ENCODE peak calls at places on chromosomes 5 and 9, in four cellular contexts. One of them, this sample, is unnamed. For H3K9me3, the result is how much of the 10 kb centered on the place peaks cover.

GRCh38 chr5:55492449-55492848 is 42.3 kb downstream of the PLPP1 start:
- DNase-seq in right cardiac atrium: no peak
- DNase-seq in PC-3: no peak
- DNase-seq in tibial nerve: no peak
- DNase-seq in this sample: no peak

GRCh38 chr5:37838152-37838932 is 1.5 kb downstream of the GDNF start:
- DNase-seq in right cardiac atrium: peak
- DNase-seq in PC-3: peak
- DNase-seq in tibial nerve: no peak
- DNase-seq in this sample: no peak

GRCh38 chr9:112861638-112862555 is 28.8 kb downstream of the SLC46A2 start:
- DNase-seq in right cardiac atrium: peak
- DNase-seq in PC-3: no peak
- DNase-seq in tibial nerve: peak
- DNase-seq in this sample: peak

GRCh38 chr5:169960659-169961058 is 19.6 kb downstream of the INSYN2B start:
- DNase-seq in right cardiac atrium: no peak
- DNase-seq in PC-3: peak
- DNase-seq in tibial nerve: no peak
- DNase-seq in this sample: no peak

GRCh38 chr9:36136894-36137391 is 410 bp downstream of the GLIPR2 start:
- DNase-seq in right cardiac atrium: peak
- DNase-seq in PC-3: no peak
- DNase-seq in tibial nerve: no peak
- DNase-seq in this sample: no peak

GRCh38 chr5:55680353-55680752 is 31.8 kb downstream of the SLC38A9 start:
- DNase-seq in right cardiac atrium: no peak
- DNase-seq in PC-3: no peak
- DNase-seq in tibial nerve: no peak
- DNase-seq in this sample: no peak

GRCh38 chr9:87599901-87600610 is 102.4 kb downstream of the DAPK1 start:
- DNase-seq in right cardiac atrium: peak
- DNase-seq in PC-3: peak
- DNase-seq in tibial nerve: no peak
- DNase-seq in this sample: peak

GRCh38 chr5:76403963-76404693 is 1.0 kb downstream of the IQGAP2 start:
- DNase-seq in right cardiac atrium: no peak
- DNase-seq in PC-3: no peak
- DNase-seq in tibial nerve: peak
- DNase-seq in this sample: no peak

GRCh38 chr5:59645380-59645779 is 248.1 kb downstream of the PDE4D start:
- DNase-seq in right cardiac atrium: no peak
- DNase-seq in PC-3: no peak
- DNase-seq in tibial nerve: no peak
- DNase-seq in this sample: no peak

GRCh38 chr5:35129276-35129675 is 81.5 kb upstream of the AGXT2 start:
- DNase-seq in right cardiac atrium: no peak
- DNase-seq in PC-3: peak
- DNase-seq in tibial nerve: no peak
- DNase-seq in this sample: no peak

GRCh38 chr9:127769985-127770904 is 8.2 kb downstream of the SH2D3C start:
- DNase-seq in right cardiac atrium: no peak
- DNase-seq in PC-3: no peak
- DNase-seq in tibial nerve: no peak
- DNase-seq in this sample: no peak
- H3K27ac ChIP-seq in right cardiac atrium: peak
- H3K27ac ChIP-seq in PC-3: no peak
- H3K27ac ChIP-seq in tibial nerve: peak
- H3K27ac ChIP-seq in this sample: peak

DNA sequence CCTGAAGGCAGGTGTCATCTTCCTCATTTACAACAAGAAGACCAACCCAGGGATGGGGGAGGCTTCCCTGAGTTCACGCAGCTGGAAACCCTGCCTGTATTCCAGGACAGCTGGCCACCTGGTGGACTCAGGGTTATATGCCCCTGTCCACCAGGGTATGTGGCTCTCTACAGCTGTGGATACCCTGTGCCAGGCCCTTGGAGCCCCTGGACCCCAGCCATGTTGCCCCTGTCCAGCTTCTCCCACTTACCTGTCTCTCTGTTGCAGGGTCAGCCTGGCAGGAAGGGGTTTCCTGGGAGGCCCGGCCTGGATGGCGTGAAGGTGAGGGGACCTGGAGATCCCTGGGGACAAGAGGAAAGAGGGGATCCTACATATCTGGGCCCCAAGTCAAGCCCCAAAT is 79.7 kb upstream of the ORM1 start:
- DNase-seq in right cardiac atrium: no peak
- DNase-seq in PC-3: no peak
- DNase-seq in tibial nerve: no peak
- DNase-seq in this sample: no peak
- H3K9me3 ChIP-seq in right cardiac atrium: under half
- H3K9me3 ChIP-seq in PC-3: under half
- H3K9me3 ChIP-seq in tibial nerve: under half
- H3K9me3 ChIP-seq in this sample: under half

DNA sequence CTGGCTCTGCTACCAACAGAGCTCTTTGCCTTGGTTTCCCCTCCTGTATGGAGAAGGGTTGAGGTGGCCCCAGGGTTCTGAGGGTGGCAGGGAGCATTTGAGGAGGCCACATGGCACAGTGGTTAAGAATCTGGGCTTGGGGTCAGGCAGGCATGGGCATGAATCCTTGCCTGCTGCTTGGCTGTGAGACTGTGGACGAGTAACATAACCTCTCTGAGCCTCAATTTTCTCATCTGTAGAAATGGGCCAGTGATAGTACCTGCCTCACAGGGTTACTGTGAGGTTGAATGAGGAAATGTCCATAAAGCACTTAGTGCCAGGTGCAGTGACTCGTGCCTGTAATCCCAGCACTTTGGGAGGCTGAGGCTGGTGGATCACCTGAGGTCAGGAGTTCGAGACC is 5.1 kb upstream of the NDST1 start:
- DNase-seq in right cardiac atrium: no peak
- DNase-seq in PC-3: no peak
- DNase-seq in tibial nerve: no peak
- DNase-seq in this sample: no peak
- H3K27ac ChIP-seq in right cardiac atrium: no peak
- H3K27ac ChIP-seq in PC-3: no peak
- H3K27ac ChIP-seq in tibial nerve: peak
- H3K27ac ChIP-seq in this sample: no peak

DNA sequence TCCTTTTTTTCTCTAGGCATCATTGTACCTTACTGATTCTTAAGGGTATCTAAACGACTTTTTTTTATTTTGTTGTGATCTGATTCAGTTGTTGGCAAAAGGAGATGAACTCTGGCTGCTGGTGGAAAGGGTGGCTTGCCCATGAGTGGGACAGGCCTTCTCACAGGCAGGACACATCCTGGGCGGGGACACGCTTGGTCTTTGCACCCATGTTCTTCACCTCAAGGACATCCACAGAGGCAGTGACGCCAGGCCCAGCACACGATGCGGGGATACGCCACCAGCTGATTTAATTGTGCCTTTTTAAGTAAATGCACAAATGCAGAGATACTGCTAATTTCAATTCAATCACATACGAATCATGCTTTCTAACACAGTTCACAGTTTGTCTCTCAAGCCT is 208.1 kb downstream of the FANCC start:
- DNase-seq in right cardiac atrium: no peak
- DNase-seq in PC-3: no peak
- DNase-seq in tibial nerve: no peak
- DNase-seq in this sample: no peak
- H3K9me3 ChIP-seq in right cardiac atrium: under half
- H3K9me3 ChIP-seq in PC-3: under half
- H3K9me3 ChIP-seq in tibial nerve: under half
- H3K9me3 ChIP-seq in this sample: under half

GRCh38 chr5:135150767-135151166 is 116.7 kb upstream of the PITX1 start:
- DNase-seq in right cardiac atrium: no peak
- DNase-seq in PC-3: no peak
- DNase-seq in tibial nerve: no peak
- DNase-seq in this sample: no peak
- H3K27ac ChIP-seq in right cardiac atrium: no peak
- H3K27ac ChIP-seq in PC-3: no peak
- H3K27ac ChIP-seq in tibial nerve: no peak
- H3K27ac ChIP-seq in this sample: no peak

DNA sequence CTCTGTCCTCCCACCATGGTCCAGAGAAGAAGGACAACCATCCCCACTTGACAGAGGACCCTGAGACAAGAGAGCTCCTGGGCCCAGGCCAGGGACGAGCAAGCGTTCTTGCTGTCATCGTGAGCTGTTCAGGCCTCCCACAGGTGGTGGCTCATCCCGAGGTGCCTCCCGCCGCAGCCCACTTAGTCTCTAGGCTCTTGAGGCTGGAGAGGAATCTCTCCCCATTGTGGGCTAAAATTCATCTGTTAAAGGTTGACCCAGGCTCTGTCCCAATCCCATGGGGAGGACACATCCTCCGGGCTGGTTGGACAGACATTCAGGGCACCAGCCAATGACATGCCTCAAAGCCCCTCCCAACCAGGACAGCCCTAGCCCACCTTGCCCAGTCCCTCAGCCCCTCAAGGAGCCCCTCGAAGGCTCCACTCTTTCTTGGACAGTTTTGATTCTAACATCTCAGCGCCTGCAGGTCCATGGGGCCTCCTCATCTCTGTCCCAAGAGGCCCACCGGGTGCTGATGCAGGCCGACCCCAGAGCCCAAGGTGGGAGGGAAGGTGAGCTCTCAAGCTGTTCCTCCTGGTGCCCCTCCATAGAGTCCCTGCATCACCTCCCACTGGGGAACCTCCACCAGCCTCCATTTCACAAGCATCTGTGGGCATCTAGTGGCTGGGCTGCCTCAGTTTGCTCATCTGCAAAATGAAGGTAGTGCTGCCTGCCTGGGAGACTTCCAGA is 52.9 kb downstream of the BARX1 start:
- DNase-seq in right cardiac atrium: no peak
- DNase-seq in PC-3: no peak
- DNase-seq in tibial nerve: no peak
- DNase-seq in this sample: no peak
- H3K9me3 ChIP-seq in right cardiac atrium: under half
- H3K9me3 ChIP-seq in PC-3: under half
- H3K9me3 ChIP-seq in tibial nerve: under half
- H3K9me3 ChIP-seq in this sample: under half

GRCh38 chr5:78577051-78577807 is 71.3 kb downstream of the LHFPL2 start:
- DNase-seq in right cardiac atrium: no peak
- DNase-seq in PC-3: no peak
- DNase-seq in tibial nerve: no peak
- DNase-seq in this sample: no peak
- H3K27ac ChIP-seq in right cardiac atrium: peak
- H3K27ac ChIP-seq in PC-3: no peak
- H3K27ac ChIP-seq in tibial nerve: peak
- H3K27ac ChIP-seq in this sample: peak

GRCh38 chr5:150901446-150901845 is 3.3 kb downstream of the ZNF300 start:
- DNase-seq in right cardiac atrium: no peak
- DNase-seq in PC-3: no peak
- DNase-seq in tibial nerve: no peak
- DNase-seq in this sample: no peak

GRCh38 chr5:150905312-150905683 is 518 bp upstream of the ZNF300 start:
- DNase-seq in right cardiac atrium: no peak
- DNase-seq in PC-3: no peak
- DNase-seq in tibial nerve: no peak
- DNase-seq in this sample: no peak

DNA sequence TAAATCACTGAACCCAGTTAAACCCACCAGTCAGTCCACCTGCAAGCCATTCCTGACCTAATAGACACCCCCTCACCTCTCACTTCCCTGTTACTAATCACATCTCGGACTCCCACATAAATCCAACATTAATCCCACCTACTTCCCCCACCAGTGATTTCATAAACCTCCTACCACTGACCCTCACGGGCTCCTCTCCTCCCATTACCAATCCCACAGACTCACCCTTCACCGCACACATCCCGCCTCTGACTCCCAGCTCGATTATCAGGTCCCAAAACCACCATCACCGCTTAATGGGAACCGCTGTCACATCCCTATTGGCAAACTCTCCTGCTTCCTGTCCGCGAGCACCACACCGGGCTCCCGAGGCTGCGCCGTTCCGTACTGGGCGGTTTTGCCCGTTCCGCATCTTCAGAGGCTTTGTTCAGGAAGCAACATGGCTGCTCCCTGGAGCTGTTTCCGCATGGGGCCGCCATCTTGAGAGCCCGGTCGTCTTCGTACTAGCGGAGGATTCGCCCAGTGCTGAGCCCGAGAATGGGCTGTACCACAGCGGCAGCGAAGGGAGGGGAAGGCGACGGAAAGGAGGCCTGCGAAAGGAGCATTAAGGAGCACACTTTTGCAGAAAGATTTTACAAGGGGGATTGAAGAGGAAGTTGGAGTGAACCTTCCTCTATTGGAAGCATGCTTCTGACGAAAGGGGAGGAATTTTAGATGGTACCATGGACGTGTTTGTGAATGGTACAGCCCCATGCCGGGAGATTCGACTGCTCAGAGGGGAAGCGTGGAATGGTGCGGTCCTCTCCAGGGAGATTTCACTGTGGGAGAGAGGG is at the start of gene ZNF300:
- DNase-seq in right cardiac atrium: peak
- DNase-seq in PC-3: no peak
- DNase-seq in tibial nerve: peak
- DNase-seq in this sample: peak
- H3K9me3 ChIP-seq in right cardiac atrium: under half
- H3K9me3 ChIP-seq in PC-3: half or more
- H3K9me3 ChIP-seq in tibial nerve: under half
- H3K9me3 ChIP-seq in this sample: half or more

DNA sequence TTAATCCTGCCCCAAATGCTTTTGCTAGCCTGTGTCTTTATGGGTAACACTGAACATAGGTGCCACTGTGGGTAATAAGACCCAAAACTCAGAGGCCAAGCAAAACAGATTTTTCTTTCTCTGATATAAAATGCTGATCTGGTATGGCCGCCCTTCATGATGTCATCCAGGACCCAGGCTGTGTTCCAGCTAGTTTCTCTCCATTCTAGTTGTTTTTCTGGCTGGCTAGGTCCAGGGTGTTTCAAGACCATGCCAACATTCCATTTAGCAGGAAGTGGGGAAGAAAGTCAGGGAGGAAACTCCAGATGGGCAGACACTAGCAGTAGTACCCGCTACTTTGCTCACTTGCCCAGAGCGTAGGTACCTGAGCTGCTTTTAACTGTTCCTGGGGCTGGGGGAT is 183.9 kb upstream of the OTULINL start:
- DNase-seq in right cardiac atrium: peak
- DNase-seq in PC-3: peak
- DNase-seq in tibial nerve: no peak
- DNase-seq in this sample: no peak
- H3K27ac ChIP-seq in right cardiac atrium: peak
- H3K27ac ChIP-seq in PC-3: peak
- H3K27ac ChIP-seq in tibial nerve: peak
- H3K27ac ChIP-seq in this sample: no peak

This sample was measured in heart right ventricle.